ENCODE peak calls at places on chromosomes 6 and 20, in eight cellular contexts. S is suprapubic skin, P is lower leg skin, G is right lobe of liver, W is neural crest cell, V is adrenal gland, E is NB4, O is HFFc6. L is an unnamed sample.

GRCh38 chr6:152474341-152474740 is 162.8 kb downstream of the SYNE1 start:
- DNase-seq in E (no peak), S (no peak), W (no peak), V (no peak), G (no peak), O (no peak), P (no peak), L (no peak)

GRCh38 chr6:42271834-42272805 is 54.5 kb upstream of the MRPS10 start:
- DNase-seq in W (no peak), G (no peak), V (no peak), O (no peak), S (no peak), P (peak; percentile 32), E (no peak), L (no peak)

GRCh38 chr6:111975501-111975900 is 78.4 kb upstream of the CCN6 start:
- DNase-seq in S (no peak), E (no peak), O (no peak), G (no peak), V (no peak), W (no peak), P (no peak), L (no peak)

GRCh38 chr20:62790075-62790474 is 6.2 kb upstream of the MRGBP start:
- DNase-seq in O (no peak), S (no peak), P (no peak), E (no peak), W (no peak), G (no peak), V (no peak), L (no peak)

GRCh38 chr6:151389640-151390275 is 1.6 kb downstream of the ZBTB2 start:
- DNase-seq in V (peak; percentile 77), W (peak; percentile 49), S (peak; percentile 87), G (peak; percentile 52), O (peak; percentile 74), E (peak; percentile 82), P (peak; percentile 94), L (no peak)

GRCh38 chr6:146770965-146771735 is 172.4 kb downstream of the ADGB start:
- DNase-seq in W (no peak), P (peak; percentile 89), O (no peak), S (peak; percentile 80), G (peak; percentile 31), V (peak; percentile 56), E (peak; percentile 91), L (no peak)

GRCh38 chr6:143361536-143362191 is 88.8 kb downstream of the ADAT2 start:
- DNase-seq in S (no peak), P (no peak), V (no peak), W (no peak), E (no peak), G (no peak), O (no peak), L (no peak)

GRCh38 chr6:143007626-143008025 is 53.1 kb upstream of the AIG1 start:
- DNase-seq in S (no peak), P (peak; percentile 87), O (peak; percentile 1), V (no peak), G (no peak), W (no peak), E (no peak), L (no peak)

GRCh38 chr6:129623008-129623732 is 86.8 kb downstream of the ARHGAP18 start:
- DNase-seq in G (no peak), W (no peak), P (no peak), S (no peak), V (no peak), O (no peak), E (no peak), L (no peak)

GRCh38 chr6:34056301-34056700 is 89.6 kb downstream of the GRM4 start:
- DNase-seq in P (peak; percentile 89), O (peak; percentile 33), S (peak; percentile 70), E (no peak), W (peak; percentile 16), V (peak; percentile 44), G (no peak), L (no peak)

GRCh38 chr20:35111141-35111888 is 18.7 kb upstream of the TRPC4AP start:
- DNase-seq in E (peak; percentile 44), W (no peak), P (peak; percentile 15), O (peak; percentile 92), S (no peak), V (no peak), G (no peak), L (no peak)

GRCh38 chr6:130906736-130907381 is 79.7 kb downstream of the SMLR1 start:
- DNase-seq in V (no peak), W (no peak), P (no peak), S (no peak), O (peak; percentile 49), E (no peak), G (no peak), L (no peak)

GRCh38 chr6:15480546-15480945 is 182.3 kb downstream of the DTNBP1 start:
- DNase-seq in S (no peak), O (no peak), E (peak; percentile 38), W (no peak), G (no peak), P (no peak), V (no peak), L (no peak)

GRCh38 chr6:138522611-138523010 is 23.3 kb upstream of the NHSL1 start:
- DNase-seq in S (no peak), O (no peak), G (no peak), E (no peak), V (no peak), P (no peak), W (no peak), L (no peak)

GRCh38 chr6:113182370-113183141 is 674.6 kb upstream of the MARCKS start:
- DNase-seq in E (no peak), G (no peak), S (no peak), P (no peak), V (no peak), O (peak; percentile 84), W (no peak), L (no peak)

GRCh38 chr20:37020636-37021035 is 69.1 kb upstream of the SAMHD1 start:
- DNase-seq in W (no peak), E (no peak), G (no peak), O (no peak), S (no peak), V (no peak), P (no peak), L (no peak)

GRCh38 chr6:125926711-125927110 is 29.9 kb upstream of the HINT3 start:
- DNase-seq in W (no peak), P (no peak), O (no peak), S (no peak), G (no peak), V (no peak), E (no peak), L (no peak)

GRCh38 chr6:35669441-35669776 is 19.3 kb downstream of the FKBP5 start:
- DNase-seq in W (no peak), S (no peak), E (peak; percentile 37), G (no peak), O (no peak), V (no peak), P (no peak), L (no peak)

GRCh38 chr6:39841291-39841690 is 49.1 kb downstream of the DAAM2 start:
- DNase-seq in W (no peak), O (no peak), P (no peak), E (no peak), V (no peak), G (no peak), S (no peak), L (no peak)

GRCh38 chr20:64217539-64217938 is 38.0 kb upstream of the PCMTD2 start:
- DNase-seq in S (no peak), V (no peak), W (no peak), P (no peak), G (no peak), E (no peak), O (no peak), L (no peak)

GRCh38 chr6:40719671-40720374 is 132.7 kb upstream of the LRFN2 start:
- DNase-seq in G (no peak), S (no peak), V (no peak), O (peak; percentile 5), E (peak; percentile 58), P (peak; percentile 75), W (no peak), L (no peak)

GRCh38 chr6:120378582-120379220 is 955.6 kb downstream of the TBC1D32 start:
- DNase-seq in O (no peak), G (no peak), P (no peak), S (no peak), V (no peak), E (peak; percentile 58), W (no peak), L (no peak)
- TF ChIP-seq CTCF in O (peak; percentile 38), G (peak; percentile 61), P (no peak), S (no peak), V (peak; percentile 37), E (peak; percentile 68), W (peak; percentile 67), L (peak; percentile 69)

GRCh38 chr6:137415834-137416190 is 78.4 kb downstream of the OLIG3 start:
- DNase-seq in V (no peak), G (no peak), S (no peak), W (no peak), O (no peak), P (no peak), E (no peak), L (no peak)
- TF ChIP-seq CTCF in V (no peak), G (no peak), S (no peak), W (peak; percentile 37), O (peak; percentile 35), P (no peak), E (no peak), L (no peak)

GRCh38 chr6:43657221-43657802 is 12.5 kb downstream of the RSPH9 start:
- DNase-seq in W (no peak), E (no peak), V (no peak), O (no peak), G (no peak), S (no peak), P (no peak), L (no peak)

DNA sequence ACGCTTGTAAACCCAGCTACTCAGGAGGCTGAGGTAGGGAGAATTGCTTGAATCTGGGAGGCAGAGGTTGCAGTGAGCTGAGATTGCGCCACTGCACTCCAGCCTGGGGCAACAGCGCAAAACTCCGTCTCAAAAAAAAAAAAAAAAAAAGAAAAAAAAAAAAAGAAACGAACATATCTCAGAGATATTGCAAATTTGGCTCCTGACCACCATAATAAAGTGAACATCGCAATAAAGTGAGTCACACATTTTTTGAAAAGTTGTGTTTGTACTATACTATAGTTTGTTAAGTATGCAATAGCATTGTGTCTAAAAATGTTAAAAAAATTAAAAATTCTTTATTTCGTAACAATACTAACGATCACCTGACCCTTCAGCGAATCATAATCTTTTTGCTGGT is 13.3 kb downstream of the RSPH9 start:
- DNase-seq in W (no peak), V (no peak), G (no peak), P (no peak), O (no peak), S (no peak), E (no peak), L (no peak)
- TF ChIP-seq CTCF in W (no peak), V (no peak), G (no peak), P (no peak), O (no peak), S (no peak), E (no peak), L (no peak)

GRCh38 chr6:88619951-88620350 is 343.5 kb downstream of the RNGTT start:
- DNase-seq in W (no peak), O (no peak), S (no peak), G (no peak), V (no peak), P (no peak), E (peak; percentile 8), L (no peak)
- TF ChIP-seq CTCF in W (no peak), O (no peak), S (no peak), G (no peak), V (no peak), P (no peak), E (no peak), L (no peak)

L was measured in progenitor cell of endocrine pancreas.